ENCODE peak calls at places on chromosome 22, in seven cellular contexts. One of them, this sample, is unnamed.

GRCh38 chr22:26362471-26362870 is 66.6 kb upstream of the ASPHD2 start:
- DNase-seq in neural progenitor cell: no peak
- DNase-seq in neuronal stem cell: no peak
- DNase-seq in mesenchymal stem cell: no peak
- DNase-seq in astrocyte: peak; percentile 69
- DNase-seq in GM23248: peak; percentile 92
- DNase-seq in keratinocyte: no peak
- DNase-seq in this sample: no peak

GRCh38 chr22:46462726-46463371 is 74.6 kb downstream of the CELSR1 start:
- DNase-seq in mesenchymal stem cell: peak; percentile 46
- DNase-seq in keratinocyte: peak; percentile 84
- DNase-seq in neuronal stem cell: no peak
- DNase-seq in astrocyte: peak; percentile 88
- DNase-seq in GM23248: peak; percentile 87
- DNase-seq in neural progenitor cell: no peak
- DNase-seq in this sample: peak; percentile 80

GRCh38 chr22:20779813-20780148 is 5.9 kb downstream of the SERPIND1 start:
- DNase-seq in astrocyte: peak; percentile 76
- DNase-seq in neural progenitor cell: no peak
- DNase-seq in mesenchymal stem cell: peak; percentile 55
- DNase-seq in neuronal stem cell: no peak
- DNase-seq in GM23248: no peak
- DNase-seq in keratinocyte: no peak
- DNase-seq in this sample: peak; percentile 83

GRCh38 chr22:47000888-47001287 is 238.4 kb downstream of the TBC1D22A start:
- DNase-seq in mesenchymal stem cell: no peak
- DNase-seq in astrocyte: no peak
- DNase-seq in neuronal stem cell: no peak
- DNase-seq in GM23248: peak; percentile 14
- DNase-seq in neural progenitor cell: no peak
- DNase-seq in keratinocyte: no peak
- DNase-seq in this sample: no peak

GRCh38 chr22:26658161-26658560 is 773 bp downstream of the MIAT start:
- DNase-seq in astrocyte: no peak
- DNase-seq in keratinocyte: no peak
- DNase-seq in GM23248: peak; percentile 11
- DNase-seq in mesenchymal stem cell: no peak
- DNase-seq in neural progenitor cell: no peak
- DNase-seq in neuronal stem cell: no peak
- DNase-seq in this sample: no peak

GRCh38 chr22:44723801-44724200 is 21.8 kb downstream of the PRR5 start:
- DNase-seq in GM23248: no peak
- DNase-seq in neural progenitor cell: no peak
- DNase-seq in mesenchymal stem cell: peak; percentile 47
- DNase-seq in keratinocyte: no peak
- DNase-seq in neuronal stem cell: no peak
- DNase-seq in astrocyte: no peak
- DNase-seq in this sample: peak; percentile 39

GRCh38 chr22:22037740-22038139 is 55.2 kb upstream of the TOP3B start:
- DNase-seq in keratinocyte: no peak
- DNase-seq in neural progenitor cell: peak; percentile 38
- DNase-seq in GM23248: peak; percentile 30
- DNase-seq in astrocyte: peak; percentile 61
- DNase-seq in mesenchymal stem cell: peak; percentile 59
- DNase-seq in neuronal stem cell: peak; percentile 33
- DNase-seq in this sample: peak; percentile 6

GRCh38 chr22:20531404-20532181 is 24.2 kb downstream of the MED15 start:
- DNase-seq in astrocyte: peak; percentile 92
- DNase-seq in keratinocyte: peak; percentile 90
- DNase-seq in neuronal stem cell: no peak
- DNase-seq in GM23248: peak; percentile 96
- DNase-seq in mesenchymal stem cell: peak; percentile 91
- DNase-seq in neural progenitor cell: peak; percentile 70
- DNase-seq in this sample: peak; percentile 91

GRCh38 chr22:47816121-47816915 is 1053.9 kb downstream of the TBC1D22A start:
- DNase-seq in astrocyte: no peak
- DNase-seq in mesenchymal stem cell: no peak
- DNase-seq in keratinocyte: no peak
- DNase-seq in neuronal stem cell: no peak
- DNase-seq in neural progenitor cell: no peak
- DNase-seq in GM23248: no peak
- DNase-seq in this sample: no peak

GRCh38 chr22:17873116-17873515 is 98.8 kb upstream of the BID start:
- DNase-seq in mesenchymal stem cell: no peak
- DNase-seq in keratinocyte: no peak
- DNase-seq in neural progenitor cell: no peak
- DNase-seq in GM23248: no peak
- DNase-seq in neuronal stem cell: no peak
- DNase-seq in astrocyte: no peak
- DNase-seq in this sample: no peak

GRCh38 chr22:26679003-26679629 is 21.7 kb downstream of the MIAT start:
- DNase-seq in astrocyte: peak; percentile 48
- DNase-seq in GM23248: peak; percentile 81
- DNase-seq in keratinocyte: no peak
- DNase-seq in neuronal stem cell: peak; percentile 79
- DNase-seq in mesenchymal stem cell: peak; percentile 84
- DNase-seq in neural progenitor cell: peak; percentile 84
- DNase-seq in this sample: peak; percentile 76

GRCh38 chr22:39471421-39472141 is 14.8 kb downstream of the MGAT3 start:
- DNase-seq in astrocyte: peak; percentile 21
- DNase-seq in neural progenitor cell: peak; percentile 36
- DNase-seq in keratinocyte: no peak
- DNase-seq in neuronal stem cell: no peak
- DNase-seq in GM23248: peak; percentile 48
- DNase-seq in mesenchymal stem cell: peak; percentile 76
- DNase-seq in this sample: no peak

GRCh38 chr22:42261266-42261665 is 9.2 kb downstream of the TCF20 start:
- DNase-seq in keratinocyte: no peak
- DNase-seq in astrocyte: no peak
- DNase-seq in mesenchymal stem cell: no peak
- DNase-seq in neuronal stem cell: no peak
- DNase-seq in neural progenitor cell: no peak
- DNase-seq in GM23248: peak; percentile 50
- DNase-seq in this sample: no peak

GRCh38 chr22:42994917-42995562 is 19.9 kb downstream of the PACSIN2 start:
- DNase-seq in neural progenitor cell: no peak
- DNase-seq in keratinocyte: no peak
- DNase-seq in neuronal stem cell: no peak
- DNase-seq in astrocyte: peak; percentile 92
- DNase-seq in mesenchymal stem cell: peak; percentile 96
- DNase-seq in GM23248: peak; percentile 95
- DNase-seq in this sample: peak; percentile 94

GRCh38 chr22:39392341-39392948 is 7.1 kb upstream of the TAB1 start:
- DNase-seq in astrocyte: no peak
- DNase-seq in keratinocyte: no peak
- DNase-seq in GM23248: peak; percentile 46
- DNase-seq in neural progenitor cell: no peak
- DNase-seq in neuronal stem cell: no peak
- DNase-seq in mesenchymal stem cell: no peak
- DNase-seq in this sample: no peak

GRCh38 chr22:43270314-43270908 is 72.8 kb downstream of the SCUBE1 start:
- DNase-seq in GM23248: no peak
- DNase-seq in neural progenitor cell: peak; percentile 50
- DNase-seq in keratinocyte: no peak
- DNase-seq in astrocyte: no peak
- DNase-seq in neuronal stem cell: no peak
- DNase-seq in mesenchymal stem cell: peak; percentile 44
- DNase-seq in this sample: peak; percentile 14

GRCh38 chr22:45966320-45966891 is 10.6 kb downstream of the WNT7B start:
- DNase-seq in keratinocyte: no peak
- DNase-seq in GM23248: no peak
- DNase-seq in neural progenitor cell: no peak
- DNase-seq in neuronal stem cell: no peak
- DNase-seq in mesenchymal stem cell: no peak
- DNase-seq in astrocyte: no peak
- DNase-seq in this sample: no peak

GRCh38 chr22:46063861-46064235 is 86.5 kb upstream of the PPARA start:
- DNase-seq in astrocyte: peak; percentile 30
- DNase-seq in mesenchymal stem cell: no peak
- DNase-seq in neural progenitor cell: no peak
- DNase-seq in keratinocyte: no peak
- DNase-seq in neuronal stem cell: no peak
- DNase-seq in GM23248: peak; percentile 65
- DNase-seq in this sample: peak; percentile 36

GRCh38 chr22:31921106-31921505 is 23.2 kb upstream of the YWHAH start:
- DNase-seq in astrocyte: no peak
- DNase-seq in GM23248: no peak
- DNase-seq in mesenchymal stem cell: no peak
- DNase-seq in neural progenitor cell: no peak
- DNase-seq in neuronal stem cell: no peak
- DNase-seq in keratinocyte: no peak
- DNase-seq in this sample: no peak

GRCh38 chr22:24965822-24966626 is 13.5 kb downstream of the KIAA1671 start:
- DNase-seq in keratinocyte: no peak
- DNase-seq in GM23248: no peak
- DNase-seq in astrocyte: no peak
- DNase-seq in neuronal stem cell: no peak
- DNase-seq in mesenchymal stem cell: no peak
- DNase-seq in neural progenitor cell: no peak
- DNase-seq in this sample: peak; percentile 58

GRCh38 chr22:39234157-39234793 is 10.5 kb downstream of the PDGFB start:
- DNase-seq in neuronal stem cell: peak; percentile 63
- DNase-seq in mesenchymal stem cell: peak; percentile 66
- DNase-seq in keratinocyte: no peak
- DNase-seq in neural progenitor cell: peak; percentile 80
- DNase-seq in astrocyte: peak; percentile 51
- DNase-seq in GM23248: no peak
- DNase-seq in this sample: no peak

GRCh38 chr22:20395181-20395896 is 1.4 kb downstream of the ZNF74 start:
- DNase-seq in keratinocyte: no peak
- DNase-seq in GM23248: no peak
- DNase-seq in neuronal stem cell: no peak
- DNase-seq in neural progenitor cell: no peak
- DNase-seq in astrocyte: no peak
- DNase-seq in mesenchymal stem cell: no peak
- DNase-seq in this sample: no peak

GRCh38 chr22:36221799-36222751 is 17.3 kb downstream of the APOL2 start:
- DNase-seq in keratinocyte: no peak
- DNase-seq in neural progenitor cell: peak; percentile 81
- DNase-seq in neuronal stem cell: peak; percentile 17
- DNase-seq in mesenchymal stem cell: peak; percentile 32
- DNase-seq in GM23248: peak; percentile 55
- DNase-seq in astrocyte: peak; percentile 40
- DNase-seq in this sample: peak; percentile 46
- H2AFZ ChIP-seq in keratinocyte: no peak overlapping the region
- H2AFZ ChIP-seq in neural progenitor cell: peak overlapping the region; percentile 52
- H2AFZ ChIP-seq in neuronal stem cell: peak overlapping the region; percentile 62
- H2AFZ ChIP-seq in mesenchymal stem cell: no peak overlapping the region
- H2AFZ ChIP-seq in GM23248: no peak overlapping the region
- H2AFZ ChIP-seq in astrocyte: no peak overlapping the region
- H2AFZ ChIP-seq in this sample: no peak overlapping the region

GRCh38 chr22:50524664-50525103 is 714 bp downstream of the SCO2 start:
- DNase-seq in GM23248: peak; percentile 65
- DNase-seq in neuronal stem cell: no peak
- DNase-seq in astrocyte: no peak
- DNase-seq in mesenchymal stem cell: no peak
- DNase-seq in keratinocyte: no peak
- DNase-seq in neural progenitor cell: no peak
- DNase-seq in this sample: no peak
- H2AFZ ChIP-seq in GM23248: peak overlapping the region; percentile 24
- H2AFZ ChIP-seq in neuronal stem cell: peak overlapping the region; percentile 98
- H2AFZ ChIP-seq in astrocyte: peak overlapping the region; percentile 81
- H2AFZ ChIP-seq in mesenchymal stem cell: no peak overlapping the region
- H2AFZ ChIP-seq in keratinocyte: no peak overlapping the region
- H2AFZ ChIP-seq in neural progenitor cell: no peak overlapping the region
- H2AFZ ChIP-seq in this sample: peak overlapping the region; percentile 75

GRCh38 chr22:23122992-23123803 is 18.6 kb downstream of the RSPH14 start:
- DNase-seq in neural progenitor cell: no peak
- DNase-seq in neuronal stem cell: no peak
- DNase-seq in GM23248: no peak
- DNase-seq in astrocyte: no peak
- DNase-seq in mesenchymal stem cell: no peak
- DNase-seq in keratinocyte: no peak
- DNase-seq in this sample: no peak

GRCh38 chr22:23123804-23124254 is 18.0 kb downstream of the RSPH14 start:
- DNase-seq in neuronal stem cell: no peak
- DNase-seq in GM23248: no peak
- DNase-seq in keratinocyte: no peak
- DNase-seq in astrocyte: no peak
- DNase-seq in mesenchymal stem cell: no peak
- DNase-seq in neural progenitor cell: no peak
- DNase-seq in this sample: no peak

GRCh38 chr22:23126165-23127054 is 15.4 kb downstream of the RSPH14 start:
- DNase-seq in neuronal stem cell: no peak
- DNase-seq in keratinocyte: no peak
- DNase-seq in GM23248: no peak
- DNase-seq in neural progenitor cell: no peak
- DNase-seq in astrocyte: no peak
- DNase-seq in mesenchymal stem cell: no peak
- DNase-seq in this sample: no peak

GRCh38 chr22:23125512-23126103 is 16.2 kb downstream of the RSPH14 start:
- DNase-seq in neuronal stem cell: no peak
- DNase-seq in keratinocyte: no peak
- DNase-seq in astrocyte: no peak
- DNase-seq in neural progenitor cell: no peak
- DNase-seq in mesenchymal stem cell: no peak
- DNase-seq in GM23248: no peak
- DNase-seq in this sample: no peak

GRCh38 chr22:23124611-23125511 is 16.9 kb downstream of the RSPH14 start:
- DNase-seq in GM23248: no peak
- DNase-seq in mesenchymal stem cell: no peak
- DNase-seq in keratinocyte: no peak
- DNase-seq in neural progenitor cell: no peak
- DNase-seq in neuronal stem cell: no peak
- DNase-seq in astrocyte: no peak
- DNase-seq in this sample: no peak
- H2AFZ ChIP-seq in GM23248: no peak overlapping the region
- H2AFZ ChIP-seq in mesenchymal stem cell: no peak overlapping the region
- H2AFZ ChIP-seq in keratinocyte: no peak overlapping the region
- H2AFZ ChIP-seq in neural progenitor cell: no peak overlapping the region
- H2AFZ ChIP-seq in neuronal stem cell: no peak overlapping the region
- H2AFZ ChIP-seq in astrocyte: no peak overlapping the region
- H2AFZ ChIP-seq in this sample: no peak overlapping the region

GRCh38 chr22:40504285-40505249 is 132.0 kb downstream of the MRTFA start:
- DNase-seq in keratinocyte: no peak
- DNase-seq in astrocyte: no peak
- DNase-seq in mesenchymal stem cell: peak; percentile 52
- DNase-seq in GM23248: no peak
- DNase-seq in neural progenitor cell: no peak
- DNase-seq in neuronal stem cell: no peak
- DNase-seq in this sample: no peak

GRCh38 chr22:40510965-40511364 is 125.6 kb downstream of the MRTFA start:
- DNase-seq in keratinocyte: no peak
- DNase-seq in neuronal stem cell: no peak
- DNase-seq in mesenchymal stem cell: no peak
- DNase-seq in astrocyte: no peak
- DNase-seq in neural progenitor cell: no peak
- DNase-seq in GM23248: no peak
- DNase-seq in this sample: no peak

GRCh38 chr22:40509401-40510134 is 127.0 kb downstream of the MRTFA start:
- DNase-seq in astrocyte: peak; percentile 95
- DNase-seq in neural progenitor cell: no peak
- DNase-seq in keratinocyte: no peak
- DNase-seq in GM23248: peak; percentile 86
- DNase-seq in mesenchymal stem cell: peak; percentile 95
- DNase-seq in neuronal stem cell: no peak
- DNase-seq in this sample: no peak

GRCh38 chr22:40506762-40507161 is 129.8 kb downstream of the MRTFA start:
- DNase-seq in mesenchymal stem cell: no peak
- DNase-seq in keratinocyte: no peak
- DNase-seq in neuronal stem cell: no peak
- DNase-seq in neural progenitor cell: no peak
- DNase-seq in astrocyte: no peak
- DNase-seq in GM23248: no peak
- DNase-seq in this sample: no peak

GRCh38 chr22:40507491-40507890 is 129.0 kb downstream of the MRTFA start:
- DNase-seq in keratinocyte: no peak
- DNase-seq in astrocyte: no peak
- DNase-seq in neuronal stem cell: no peak
- DNase-seq in GM23248: no peak
- DNase-seq in neural progenitor cell: no peak
- DNase-seq in mesenchymal stem cell: no peak
- DNase-seq in this sample: no peak
- H2AFZ ChIP-seq in keratinocyte: no peak overlapping the region
- H2AFZ ChIP-seq in astrocyte: no peak overlapping the region
- H2AFZ ChIP-seq in neuronal stem cell: no peak overlapping the region
- H2AFZ ChIP-seq in GM23248: no peak overlapping the region
- H2AFZ ChIP-seq in neural progenitor cell: no peak overlapping the region
- H2AFZ ChIP-seq in mesenchymal stem cell: no peak overlapping the region
- H2AFZ ChIP-seq in this sample: no peak overlapping the region